ENCODE peak calls at places on chromosomes 11 and 22, in seven cellular contexts. C is neural crest cell, Q is fibroblast of lung, I is DMS153, X is frontal cortex, U is colonic mucosa, H is HTR-8/SVneo. D is an unnamed sample.

GRCh38 chr22:50284479-50284878 is 14.3 kb upstream of the MAPK11 start:
- DNase-seq in X (no peak), U (no peak), I (no peak), H (no peak), C (no peak), Q (no peak), D (no peak)

GRCh38 chr11:69445131-69445470 is 36.4 kb upstream of the LINC01488 start:
- DNase-seq in X (no peak), C (no peak), Q (no peak), I (no peak), U (no peak), H (no peak), D (no peak)

GRCh38 chr11:59185412-59185811 is 13.5 kb downstream of the DTX4 start:
- DNase-seq in I (no peak), C (no peak), Q (peak), X (no peak), H (no peak), U (peak), D (no peak)

GRCh38 chr22:47391169-47392053 is 629.0 kb downstream of the TBC1D22A start:
- DNase-seq in I (no peak), X (no peak), U (no peak), Q (no peak), C (no peak), H (no peak), D (peak)

GRCh38 chr11:128497057-128497957 is 90.1 kb downstream of the ETS1 start:
- DNase-seq in U (no peak), X (no peak), I (peak), Q (peak), C (no peak), H (peak), D (peak)

GRCh38 chr11:10441021-10441523 is 14.0 kb upstream of the AMPD3 start:
- DNase-seq in U (no peak), I (no peak), Q (no peak), C (no peak), X (no peak), H (no peak), D (no peak)

GRCh38 chr11:122101625-122102291 is 14.3 kb downstream of the BLID start:
- DNase-seq in U (peak), X (no peak), C (peak), I (no peak), H (peak), Q (peak), D (peak)

GRCh38 chr22:44701824-44702478 is at the start of gene PRR5:
- DNase-seq in I (peak), Q (peak), C (peak), X (peak), H (peak), U (peak), D (peak)

GRCh38 chr11:110289472-110289871 is 6.9 kb downstream of the RDX start:
- DNase-seq in H (no peak), I (no peak), Q (no peak), U (no peak), C (no peak), X (no peak), D (no peak)

GRCh38 chr22:34115722-34116121 is 195.4 kb upstream of the LARGE1 start:
- DNase-seq in I (no peak), C (no peak), H (no peak), U (no peak), Q (no peak), X (no peak), D (no peak)

GRCh38 chr11:18836415-18836814 is 44.8 kb upstream of the PTPN5 start:
- DNase-seq in Q (no peak), U (no peak), X (no peak), H (no peak), I (no peak), C (no peak), D (peak)

GRCh38 chr11:120880791-120881190 is 143.1 kb upstream of the TBCEL start:
- DNase-seq in Q (no peak), I (no peak), X (no peak), U (no peak), H (no peak), C (no peak), D (no peak)